ENCODE peak calls at places on chromosomes 7 and 10, in six cellular contexts. J is NCI-H1092 treated with DMSO at 0.1 percent for 48 hours; I is NCI-H2029 treated with DMSO at 0.1 percent for 48 hours; K is heart left ventricle; B is thoracic aorta; S is CD8-positive, alpha-beta memory T cell. L is an unnamed sample.

GRCh38 chr10:11670311-11670825 is 58.9 kb upstream of the USP6NL start:
- DNase-seq in J (no peak), I (no peak), K (no peak), B (no peak), S (no peak), L (no peak)

GRCh38 chr7:156898938-156899337 is 6.0 kb upstream of the LMBR1 start:
- DNase-seq in J (no peak), I (no peak), K (no peak), B (no peak), S (no peak), L (no peak)

GRCh38 chr7:40057292-40057691 is 77.1 kb downstream of the MPLKIP start:
- DNase-seq in J (peak; percentile 77), I (peak; percentile 95), K (no peak), B (no peak), S (no peak), L (no peak)

GRCh38 chr7:1267016-1267900 is 34.6 kb downstream of the UNCX start:
- DNase-seq in J (no peak), I (no peak), K (peak; percentile 63), B (no peak), S (peak; percentile 19), L (no peak)

GRCh38 chr10:79274279-79275104 is 72.8 kb upstream of the PPIF start:
- DNase-seq in J (peak; percentile 69), I (peak; percentile 53), K (peak; percentile 86), B (peak; percentile 71), S (no peak), L (no peak)

GRCh38 chr10:34131152-34131551 is 683.9 kb downstream of the PARD3 start:
- DNase-seq in J (no peak), I (no peak), K (no peak), B (no peak), S (no peak), L (no peak)

GRCh38 chr10:114163062-114163861 is 10.7 kb downstream of the CCDC186 start:
- DNase-seq in J (no peak), I (no peak), K (no peak), B (no peak), S (no peak), L (no peak)

GRCh38 chr10:133131754-133132710 is 28.0 kb upstream of the KNDC1 start:
- DNase-seq in J (no peak), I (no peak), K (no peak), B (no peak), S (no peak), L (no peak)

GRCh38 chr7:65946895-65947294 is 35.1 kb downstream of the GUSB start:
- DNase-seq in J (no peak), I (no peak), K (no peak), B (no peak), S (no peak), L (no peak)

GRCh38 chr10:129580010-129580409 is 113.0 kb downstream of the MGMT start:
- DNase-seq in J (no peak), I (no peak), K (no peak), B (no peak), S (no peak), L (no peak)

GRCh38 chr7:39480901-39481300 is 85.3 kb upstream of the YAE1 start:
- DNase-seq in J (no peak), I (no peak), K (no peak), B (no peak), S (no peak), L (no peak)

GRCh38 chr7:56291-56913 is 136.0 kb upstream of the FAM20C start:
- DNase-seq in J (no peak), I (no peak), K (no peak), B (no peak), S (no peak), L (no peak)

GRCh38 chr10:97503413-97503812 is 4.7 kb downstream of the UBTD1 start:
- DNase-seq in J (no peak), I (no peak), K (peak; percentile 61), B (no peak), S (no peak), L (no peak)

GRCh38 chr10:124296813-124297788 is 121.6 kb downstream of the OAT start:
- DNase-seq in J (no peak), I (no peak), K (no peak), B (no peak), S (no peak), L (no peak)

GRCh38 chr10:45353176-45353575 is 20.8 kb upstream of the ALOX5 start:
- DNase-seq in J (no peak), I (no peak), K (no peak), B (no peak), S (no peak), L (no peak)

GRCh38 chr7:95430864-95431263 is 4.0 kb downstream of the PON2 start:
- DNase-seq in J (no peak), I (no peak), K (no peak), B (no peak), S (no peak), L (no peak)

GRCh38 chr7:1248459-1249131 is 15.9 kb downstream of the UNCX start:
- DNase-seq in J (no peak), I (no peak), K (peak; percentile 54), B (no peak), S (no peak), L (peak; percentile 86)

GRCh38 chr7:151276651-151277590 is 28.4 kb upstream of the SMARCD3 start:
- DNase-seq in J (peak; percentile 65), I (no peak), K (peak; percentile 77), B (no peak), S (peak; percentile 68), L (peak; percentile 76)

GRCh38 chr10:80191589-80192270 is 13.6 kb downstream of the ANXA11 start:
- DNase-seq in J (no peak), I (no peak), K (peak; percentile 60), B (no peak), S (no peak), L (no peak)